ENCODE peak calls at places on chromosomes 4 and X, in nine cellular contexts. I is transverse colon, W is K562, Z is esophagus muscularis mucosa, B is suprapubic skin, R is upper lobe of left lung, A is prostate gland, M is breast epithelium, K is spleen. J is an unnamed sample.

GRCh38 chr4:150006197-150006596 is 72.0 kb upstream of the DCLK2 start:
- DNase-seq in I (no peak), W (no peak), Z (no peak), B (no peak), R (no peak), A (no peak), M (no peak), K (no peak), J (no peak)

GRCh38 chrX:13051529-13052172 is 7.2 kb upstream of the FAM9C start:
- DNase-seq in I (no peak), W (no peak), Z (no peak), B (no peak), R (no peak), A (no peak), M (no peak), K (no peak), J (no peak)

GRCh38 chrX:56000169-56000568 is 232.0 kb upstream of the KLF8 start:
- DNase-seq in I (no peak), W (no peak), Z (no peak), B (no peak), R (no peak), A (no peak), M (no peak), K (no peak), J (no peak)

GRCh38 chrX:40100141-40100536 is 2.4 kb upstream of the BCOR start:
- DNase-seq in I (peak; percentile 34), W (no peak), Z (no peak), B (no peak), R (peak; percentile 82), A (peak; percentile 14), M (no peak), K (peak; percentile 76), J (peak; percentile 60)

GRCh38 chrX:18617351-18617750 is 54.6 kb downstream of the RS1 start:
- DNase-seq in I (peak; percentile 42), W (no peak), Z (no peak), B (no peak), R (no peak), A (no peak), M (no peak), K (no peak), J (no peak)

GRCh38 chrX:84724576-84724975 is 222.3 kb upstream of the HDX start:
- DNase-seq in I (no peak), W (no peak), Z (no peak), B (no peak), R (no peak), A (no peak), M (no peak), K (no peak), J (no peak)

GRCh38 chr4:158667651-158668198 is 4.0 kb downstream of the C4orf46 start:
- DNase-seq in I (peak; percentile 29), W (peak; percentile 45), Z (no peak), B (no peak), R (no peak), A (no peak), M (no peak), K (no peak), J (no peak)

GRCh38 chrX:17500145-17500579 is 125.2 kb downstream of the NHS start:
- DNase-seq in I (peak; percentile 44), W (no peak), Z (no peak), B (no peak), R (no peak), A (no peak), M (no peak), K (no peak), J (peak; percentile 41)

GRCh38 chr4:36374836-36375511 is 93.6 kb downstream of the DTHD1 start:
- DNase-seq in I (no peak), W (no peak), Z (no peak), B (no peak), R (peak; percentile 74), A (no peak), M (no peak), K (peak; percentile 68), J (no peak)

GRCh38 chr4:122537388-122538135 is 81.0 kb upstream of the IL2 start:
- DNase-seq in I (no peak), W (no peak), Z (peak; percentile 86), B (no peak), R (no peak), A (no peak), M (no peak), K (no peak), J (no peak)

GRCh38 chr4:183636923-183637322 is 22.1 kb downstream of the RWDD4 start:
- DNase-seq in I (no peak), W (no peak), Z (no peak), B (no peak), R (no peak), A (no peak), M (no peak), K (no peak), J (no peak)
- TF ChIP-seq POLR2A in I (no peak), W (no peak), Z (no peak), B (no peak), R (no peak), A (no peak), M (no peak), K (no peak), J (no peak)

GRCh38 chrX:155888139-155888538 is 7.0 kb downstream of the VAMP7 start:
- DNase-seq in I (no peak), W (no peak), Z (no peak), B (no peak), R (no peak), A (no peak), M (no peak), K (no peak), J (no peak)
- TF ChIP-seq POLR2AphosphoS5 in I (no peak), W (no peak), Z (no peak), B (no peak), R (no peak), A (no peak), M (no peak), K (no peak), J (no peak)

DNA sequence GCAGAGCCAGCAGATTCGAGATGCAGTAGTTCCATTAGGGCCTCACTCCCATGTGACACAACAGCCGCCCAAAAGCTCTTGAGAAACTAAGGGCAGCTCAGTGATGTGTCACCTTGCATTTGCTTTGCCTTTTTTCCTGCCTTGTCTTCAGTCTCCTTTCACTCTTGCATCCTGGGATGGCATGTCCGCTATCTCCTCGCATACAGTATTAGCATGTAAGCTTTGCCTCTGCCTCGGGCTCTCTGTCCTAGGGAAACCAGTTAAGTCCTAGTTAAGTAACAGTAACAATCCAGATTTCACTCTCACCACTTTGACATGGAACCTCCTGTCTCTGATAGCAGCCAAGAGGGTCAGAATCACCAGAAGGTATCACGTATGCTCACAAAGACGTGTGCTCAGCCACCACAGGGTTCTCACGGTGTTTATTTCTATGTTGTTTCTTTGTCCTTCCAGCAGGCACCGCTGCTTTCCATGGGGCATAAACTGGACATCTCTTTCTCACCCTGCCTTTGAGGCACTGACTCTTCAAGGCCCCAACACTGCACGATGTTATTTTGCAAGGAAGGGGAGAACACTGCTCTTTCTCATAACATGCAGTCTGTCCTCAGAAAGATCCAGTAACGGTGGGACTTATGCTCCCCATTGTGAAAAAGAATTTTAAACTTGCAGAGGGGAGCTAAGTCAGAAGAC is 26.7 kb upstream of the SORBS2 start:
- DNase-seq in I (no peak), W (no peak), Z (no peak), B (no peak), R (no peak), A (no peak), M (no peak), K (no peak), J (no peak)
- H3K4me1 ChIP-seq in I (peaks cover 21% of the 10 kb centered on the region), W (no peaks in the 10 kb centered on the region), Z (peaks cover 40% of the 10 kb centered on the region), B (peaks cover 17% of the 10 kb centered on the region), R (peaks cover 5% of the 10 kb centered on the region), A (peaks cover 11% of the 10 kb centered on the region), M (no peaks in the 10 kb centered on the region), K (no peaks in the 10 kb centered on the region), J (peaks cover 16% of the 10 kb centered on the region)

GRCh38 chr4:74096265-74096980 is 2.6 kb downstream of the CXCL2 start:
- DNase-seq in I (no peak), W (no peak), Z (no peak), B (no peak), R (no peak), A (no peak), M (no peak), K (no peak), J (peak; percentile 29)
- TF ChIP-seq POLR2A in I (no peak), W (no peak), Z (no peak), B (no peak), R (no peak), A (no peak), M (no peak), K (no peak), J (no peak)

GRCh38 chr4:38530486-38530885 is 133.5 kb upstream of the KLF3 start:
- DNase-seq in I (no peak), W (no peak), Z (no peak), B (no peak), R (no peak), A (no peak), M (no peak), K (no peak), J (no peak)

GRCh38 chr4:38534344-38534743 is 129.7 kb upstream of the KLF3 start:
- DNase-seq in I (no peak), W (no peak), Z (no peak), B (no peak), R (no peak), A (no peak), M (no peak), K (no peak), J (no peak)

GRCh38 chr4:38531126-38531737 is 132.8 kb upstream of the KLF3 start:
- DNase-seq in I (no peak), W (peak; percentile 48), Z (no peak), B (no peak), R (no peak), A (no peak), M (no peak), K (no peak), J (no peak)

GRCh38 chr4:38529189-38530115 is 134.5 kb upstream of the KLF3 start:
- DNase-seq in I (peak; percentile 67), W (peak; percentile 91), Z (no peak), B (no peak), R (no peak), A (no peak), M (no peak), K (peak; percentile 88), J (peak; percentile 81)

DNA sequence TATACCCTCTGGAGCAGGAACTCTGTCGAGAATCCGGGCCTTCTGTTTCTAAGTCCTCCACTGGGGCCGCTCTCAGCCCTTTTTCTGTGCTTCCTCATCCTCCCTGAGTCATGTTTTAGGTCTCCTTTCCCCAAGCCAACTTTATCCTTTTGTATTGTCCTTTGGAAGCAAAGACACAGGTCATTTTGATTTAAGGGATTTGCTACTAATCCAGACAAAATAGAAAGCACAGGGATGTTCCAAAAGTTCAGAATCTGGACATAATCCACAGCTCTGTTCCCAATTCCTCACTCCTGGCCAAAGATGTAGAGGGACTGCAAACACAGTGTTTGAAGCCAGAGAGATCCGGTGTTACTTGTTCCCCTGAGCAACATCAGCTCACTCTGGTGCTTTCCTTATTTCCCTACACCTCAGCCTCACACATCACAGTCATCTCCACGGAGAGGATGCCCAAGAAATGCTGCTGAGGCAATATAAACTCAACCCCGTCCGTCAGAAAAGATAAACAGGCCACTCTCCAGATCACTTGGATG is 130.9 kb upstream of the KLF3 start:
- DNase-seq in I (no peak), W (no peak), Z (no peak), B (no peak), R (no peak), A (no peak), M (no peak), K (no peak), J (no peak)
- TF ChIP-seq POLR2AphosphoS5 in I (no peak), W (no peak), Z (no peak), B (no peak), R (no peak), A (no peak), M (no peak), K (no peak), J (no peak)

J was measured in stomach.